ENCODE peak calls at places on chromosomes 11 and 22, in nine cellular contexts. P, Q, E, B, D, S, K, W and V are unnamed samples.

GRCh38 chr11:44861829-44862545 is 88.7 kb downstream of the TP53I11 start:
- DNase-seq in P (peak), Q (peak), E (peak), B (no peak), D (peak), S (peak), K (peak), W (peak), V (no peak)

GRCh38 chr11:101436511-101437142 is 147.2 kb downstream of the TRPC6 start:
- DNase-seq in P (peak), Q (no peak), E (peak), B (peak), D (no peak), S (peak), K (no peak), W (peak), V (peak)

GRCh38 chr11:8356731-8357504 is 93.2 kb upstream of the LMO1 start:
- DNase-seq in P (peak), Q (peak), E (no peak), B (no peak), D (no peak), S (no peak), K (no peak), W (no peak), V (no peak)

GRCh38 chr11:1338201-1339065 is 29.0 kb upstream of the TOLLIP start:
- DNase-seq in P (no peak), Q (peak), E (no peak), B (no peak), D (no peak), S (no peak), K (no peak), W (no peak), V (no peak)

GRCh38 chr11:75499423-75500305 is 26.1 kb downstream of the GDPD5 start:
- DNase-seq in P (peak), Q (no peak), E (no peak), B (no peak), D (no peak), S (peak), K (peak), W (no peak), V (no peak)

GRCh38 chr11:82718307-82718706 is 15.4 kb downstream of the FAM181B start:
- DNase-seq in P (no peak), Q (no peak), E (peak), B (peak), D (no peak), S (peak), K (no peak), W (peak), V (peak)

GRCh38 chr11:79512706-79513469 is 72.1 kb upstream of the TENM4 start:
- DNase-seq in P (no peak), Q (no peak), E (no peak), B (no peak), D (no peak), S (no peak), K (no peak), W (no peak), V (no peak)

GRCh38 chr22:22009661-22010060 is 27.1 kb upstream of the TOP3B start:
- DNase-seq in P (no peak), Q (no peak), E (no peak), B (no peak), D (no peak), S (peak), K (no peak), W (no peak), V (no peak)

GRCh38 chr11:64687204-64687603 is 35.8 kb downstream of the NRXN2 start:
- DNase-seq in P (peak), Q (no peak), E (no peak), B (peak), D (no peak), S (no peak), K (no peak), W (no peak), V (no peak)

GRCh38 chr11:78080818-78081495 is 1.3 kb upstream of the NDUFC2 start:
- DNase-seq in P (no peak), Q (no peak), E (no peak), B (no peak), D (no peak), S (peak), K (no peak), W (no peak), V (no peak)

GRCh38 chr22:17914474-17914873 is 109.9 kb downstream of the MICAL3 start:
- DNase-seq in P (no peak), Q (no peak), E (no peak), B (peak), D (no peak), S (peak), K (no peak), W (no peak), V (no peak)

GRCh38 chr22:23685205-23685784 is 5.5 kb upstream of the RGL4 start:
- DNase-seq in P (no peak), Q (peak), E (no peak), B (no peak), D (no peak), S (peak), K (no peak), W (no peak), V (no peak)

GRCh38 chr22:50531546-50532352 is 1.9 kb upstream of the TYMP start:
- DNase-seq in P (peak), Q (peak), E (no peak), B (no peak), D (no peak), S (peak), K (no peak), W (peak), V (no peak)

GRCh38 chr11:63839508-63840355 is 822 bp downstream of the MARK2 start:
- DNase-seq in P (peak), Q (peak), E (no peak), B (no peak), D (no peak), S (no peak), K (no peak), W (peak), V (no peak)